ENCODE peak calls at places on chromosomes 5 and 9, in six cellular contexts. R is HTR-8/SVneo, N is hepatic stellate cell, A is Daoy, M is GM10248, I is nucleus accumbens. V is an unnamed sample.

GRCh38 chr5:106894964-106895363 is 775.8 kb downstream of the EFNA5 start:
- DNase-seq in R (no peak), N (no peak), A (peak), M (no peak), I (no peak), V (no peak)

GRCh38 chr9:130215341-130216119 is 43.3 kb downstream of the NCS1 start:
- DNase-seq in R (no peak), N (no peak), A (peak), M (no peak), I (no peak), V (no peak)

GRCh38 chr5:59746261-59746765 is 147.2 kb downstream of the PDE4D start:
- DNase-seq in R (no peak), N (no peak), A (peak), M (no peak), I (no peak), V (no peak)

GRCh38 chr5:7828269-7828668 is 22.7 kb downstream of the CFAP90 start:
- DNase-seq in R (no peak), N (no peak), A (peak), M (no peak), I (no peak), V (no peak)

GRCh38 chr9:136655244-136656225 is 7.2 kb upstream of the EGFL7 start:
- DNase-seq in R (no peak), N (no peak), A (no peak), M (no peak), I (no peak), V (no peak)

GRCh38 chr9:122095010-122095767 is 2.1 kb upstream of the TTLL11 start:
- DNase-seq in R (peak), N (peak), A (peak), M (peak), I (no peak), V (peak)

GRCh38 chr5:172637740-172638139 is 3.3 kb upstream of the NEURL1B start:
- DNase-seq in R (no peak), N (no peak), A (no peak), M (no peak), I (no peak), V (no peak)

GRCh38 chr5:56735845-56736641 is 79.3 kb upstream of the MAP3K1 start:
- DNase-seq in R (no peak), N (no peak), A (no peak), M (no peak), I (no peak), V (no peak)

GRCh38 chr5:9456435-9457042 is 89.3 kb downstream of the SEMA5A start:
- DNase-seq in R (no peak), N (peak), A (peak), M (no peak), I (no peak), V (no peak)

GRCh38 chr9:126523621-126524111 is 90.1 kb upstream of the LMX1B start:
- DNase-seq in R (no peak), N (no peak), A (no peak), M (no peak), I (no peak), V (no peak)

GRCh38 chr5:116271432-116271831 is 186.6 kb downstream of the COMMD10 start:
- DNase-seq in R (no peak), N (no peak), A (peak), M (no peak), I (no peak), V (no peak)

GRCh38 chr9:76444530-76444929 is 14.5 kb upstream of the GCNT1 start:
- DNase-seq in R (no peak), N (no peak), A (no peak), M (no peak), I (no peak), V (no peak)

GRCh38 chr5:93611900-93612898 is 29.2 kb downstream of the NR2F1 start:
- DNase-seq in R (peak), N (no peak), A (peak), M (no peak), I (no peak), V (no peak)

GRCh38 chr5:107948377-107948776 is 277.6 kb upstream of the EFNA5 start:
- DNase-seq in R (no peak), N (no peak), A (no peak), M (no peak), I (no peak), V (no peak)

GRCh38 chr5:127313847-127314473 is 23.4 kb downstream of the MEGF10 start:
- DNase-seq in R (peak), N (peak), A (peak), M (peak), I (no peak), V (no peak)